ENCODE peak calls at places on chromosome 9, in six cellular contexts. One of them, this sample, is unnamed.

GRCh38 chr9:129549684-129550083 is 71.2 kb downstream of the C9orf50 start:
- DNase-seq in heart right ventricle: peak
- DNase-seq in brain microvascular endothelial cell: peak
- DNase-seq in PC-3: no peak
- DNase-seq in OCI-LY7: no peak
- DNase-seq in A549: peak
- DNase-seq in this sample: peak

GRCh38 chr9:109319631-109320233 is 1.1 kb downstream of the EPB41L4B start:
- DNase-seq in brain microvascular endothelial cell: no peak
- DNase-seq in heart right ventricle: peak
- DNase-seq in A549: no peak
- DNase-seq in PC-3: no peak
- DNase-seq in OCI-LY7: no peak
- DNase-seq in this sample: no peak

GRCh38 chr9:76615149-76615548 is 149.1 kb upstream of the PCA3 start:
- DNase-seq in A549: no peak
- DNase-seq in brain microvascular endothelial cell: no peak
- DNase-seq in OCI-LY7: no peak
- DNase-seq in PC-3: no peak
- DNase-seq in heart right ventricle: no peak
- DNase-seq in this sample: no peak

GRCh38 chr9:130718576-130718975 is 25.0 kb downstream of the EXOSC2 start:
- DNase-seq in OCI-LY7: no peak
- DNase-seq in PC-3: no peak
- DNase-seq in heart right ventricle: no peak
- DNase-seq in brain microvascular endothelial cell: no peak
- DNase-seq in A549: no peak
- DNase-seq in this sample: no peak

GRCh38 chr9:8895498-8896224 is 1096.1 kb upstream of the DMAC1 start:
- DNase-seq in heart right ventricle: no peak
- DNase-seq in brain microvascular endothelial cell: peak
- DNase-seq in PC-3: no peak
- DNase-seq in OCI-LY7: peak
- DNase-seq in A549: peak
- DNase-seq in this sample: no peak

GRCh38 chr9:16434522-16434921 is 435.9 kb downstream of the BNC2 start:
- DNase-seq in brain microvascular endothelial cell: peak
- DNase-seq in PC-3: no peak
- DNase-seq in OCI-LY7: no peak
- DNase-seq in A549: no peak
- DNase-seq in heart right ventricle: no peak
- DNase-seq in this sample: no peak

GRCh38 chr9:126222835-126223431 is 103.7 kb upstream of the MVB12B start:
- DNase-seq in OCI-LY7: no peak
- DNase-seq in brain microvascular endothelial cell: no peak
- DNase-seq in A549: no peak
- DNase-seq in heart right ventricle: no peak
- DNase-seq in PC-3: no peak
- DNase-seq in this sample: peak

GRCh38 chr9:69412741-69413150 is 87.7 kb downstream of the ENTREP1 start:
- DNase-seq in brain microvascular endothelial cell: peak
- DNase-seq in PC-3: peak
- DNase-seq in A549: peak
- DNase-seq in heart right ventricle: peak
- DNase-seq in OCI-LY7: no peak
- DNase-seq in this sample: no peak

GRCh38 chr9:100379862-100380261 is 27.1 kb upstream of the TEX10 start:
- DNase-seq in brain microvascular endothelial cell: peak
- DNase-seq in heart right ventricle: no peak
- DNase-seq in A549: peak
- DNase-seq in OCI-LY7: no peak
- DNase-seq in PC-3: peak
- DNase-seq in this sample: no peak

GRCh38 chr9:12785251-12785880 is 10.5 kb downstream of the LURAP1L start:
- DNase-seq in PC-3: peak
- DNase-seq in OCI-LY7: no peak
- DNase-seq in heart right ventricle: no peak
- DNase-seq in brain microvascular endothelial cell: peak
- DNase-seq in A549: no peak
- DNase-seq in this sample: peak

GRCh38 chr9:75146229-75146628 is 57.9 kb downstream of the OSTF1 start:
- DNase-seq in A549: no peak
- DNase-seq in OCI-LY7: no peak
- DNase-seq in heart right ventricle: no peak
- DNase-seq in brain microvascular endothelial cell: peak
- DNase-seq in PC-3: no peak
- DNase-seq in this sample: no peak

GRCh38 chr9:123928471-123929176 is 1.3 kb downstream of the DENND1A start:
- DNase-seq in A549: no peak
- DNase-seq in OCI-LY7: peak
- DNase-seq in brain microvascular endothelial cell: no peak
- DNase-seq in heart right ventricle: no peak
- DNase-seq in PC-3: peak
- DNase-seq in this sample: no peak

GRCh38 chr9:89635007-89635742 is 30.4 kb downstream of the GADD45G start:
- DNase-seq in A549: no peak
- DNase-seq in brain microvascular endothelial cell: peak
- DNase-seq in heart right ventricle: no peak
- DNase-seq in PC-3: peak
- DNase-seq in OCI-LY7: no peak
- DNase-seq in this sample: no peak

GRCh38 chr9:89837152-89837551 is 232.3 kb downstream of the GADD45G start:
- DNase-seq in heart right ventricle: no peak
- DNase-seq in PC-3: no peak
- DNase-seq in A549: no peak
- DNase-seq in brain microvascular endothelial cell: no peak
- DNase-seq in OCI-LY7: no peak
- DNase-seq in this sample: peak

GRCh38 chr9:89464991-89465390 is 32.9 kb downstream of the SEMA4D start:
- DNase-seq in A549: no peak
- DNase-seq in heart right ventricle: no peak
- DNase-seq in brain microvascular endothelial cell: no peak
- DNase-seq in PC-3: no peak
- DNase-seq in OCI-LY7: no peak
- DNase-seq in this sample: no peak

GRCh38 chr9:132474253-132474652 is 64.2 kb downstream of the CFAP77 start:
- DNase-seq in brain microvascular endothelial cell: peak
- DNase-seq in OCI-LY7: no peak
- DNase-seq in PC-3: no peak
- DNase-seq in heart right ventricle: no peak
- DNase-seq in A549: no peak
- DNase-seq in this sample: no peak

GRCh38 chr9:83299556-83299955 is 236.6 kb upstream of the RASEF start:
- DNase-seq in OCI-LY7: no peak
- DNase-seq in heart right ventricle: no peak
- DNase-seq in PC-3: peak
- DNase-seq in brain microvascular endothelial cell: peak
- DNase-seq in A549: peak
- DNase-seq in this sample: no peak

GRCh38 chr9:8890695-8891094 is 1091.1 kb upstream of the DMAC1 start:
- DNase-seq in A549: no peak
- DNase-seq in OCI-LY7: no peak
- DNase-seq in PC-3: no peak
- DNase-seq in brain microvascular endothelial cell: no peak
- DNase-seq in heart right ventricle: no peak
- DNase-seq in this sample: no peak

GRCh38 chr9:123191260-123191659 is 77.1 kb downstream of the STRBP start:
- DNase-seq in PC-3: no peak
- DNase-seq in brain microvascular endothelial cell: no peak
- DNase-seq in OCI-LY7: no peak
- DNase-seq in heart right ventricle: no peak
- DNase-seq in A549: no peak
- DNase-seq in this sample: no peak

DNA sequence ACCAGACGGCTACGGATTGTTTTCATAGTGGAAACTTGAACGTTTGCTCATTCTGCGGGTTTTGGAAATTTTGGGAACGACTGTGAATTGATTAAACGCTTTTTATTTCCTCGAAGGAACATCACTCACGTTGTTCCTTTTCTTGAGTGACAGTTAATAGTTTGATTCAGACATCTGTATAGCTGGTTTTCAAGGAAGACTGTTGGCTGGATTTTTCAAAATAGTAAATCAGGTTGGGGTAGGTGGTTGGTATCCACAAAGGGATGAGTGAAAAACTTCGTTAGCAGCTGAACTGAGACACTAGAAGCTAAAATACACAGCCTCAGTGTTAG is 1.1 kb downstream of the TGFBR1 start:
- DNase-seq in A549: no peak
- DNase-seq in heart right ventricle: no peak
- DNase-seq in PC-3: peak
- DNase-seq in brain microvascular endothelial cell: no peak
- DNase-seq in OCI-LY7: no peak
- DNase-seq in this sample: no peak
- H3K27ac ChIP-seq in A549: peak
- H3K27ac ChIP-seq in heart right ventricle: peak
- H3K27ac ChIP-seq in PC-3: no peak
- H3K27ac ChIP-seq in brain microvascular endothelial cell: peak
- H3K27ac ChIP-seq in OCI-LY7: no peak
- H3K27ac ChIP-seq in this sample: peak

DNA sequence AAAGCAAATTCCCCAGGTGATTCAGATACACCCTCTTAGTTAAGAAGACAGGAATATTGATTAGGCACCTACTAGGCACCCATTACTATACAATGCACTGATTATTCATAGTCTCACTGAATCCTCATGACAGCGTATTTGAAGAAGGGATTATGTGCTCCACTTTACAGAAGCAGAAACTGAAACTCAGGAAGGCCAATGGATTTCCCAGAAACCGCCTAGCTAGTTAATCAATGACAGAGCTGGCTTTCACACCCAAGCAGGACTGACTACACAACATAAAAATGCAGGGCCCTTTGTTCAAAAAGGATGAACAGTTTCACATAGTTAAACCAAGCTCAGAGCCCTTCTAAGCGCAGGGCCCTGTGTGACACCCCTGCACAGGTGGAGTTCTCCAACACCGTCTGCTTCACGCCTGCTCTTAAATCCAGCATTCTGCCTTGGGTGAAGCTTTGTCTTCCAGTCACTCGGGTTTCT is 117.3 kb downstream of the TTLL11 start:
- DNase-seq in PC-3: peak
- DNase-seq in heart right ventricle: no peak
- DNase-seq in brain microvascular endothelial cell: no peak
- DNase-seq in OCI-LY7: no peak
- DNase-seq in A549: no peak
- DNase-seq in this sample: no peak
- H3K4me3 ChIP-seq in PC-3: no peak
- H3K4me3 ChIP-seq in heart right ventricle: no peak
- H3K4me3 ChIP-seq in brain microvascular endothelial cell: no peak
- H3K4me3 ChIP-seq in OCI-LY7: no peak
- H3K4me3 ChIP-seq in A549: no peak
- H3K4me3 ChIP-seq in this sample: no peak

DNA sequence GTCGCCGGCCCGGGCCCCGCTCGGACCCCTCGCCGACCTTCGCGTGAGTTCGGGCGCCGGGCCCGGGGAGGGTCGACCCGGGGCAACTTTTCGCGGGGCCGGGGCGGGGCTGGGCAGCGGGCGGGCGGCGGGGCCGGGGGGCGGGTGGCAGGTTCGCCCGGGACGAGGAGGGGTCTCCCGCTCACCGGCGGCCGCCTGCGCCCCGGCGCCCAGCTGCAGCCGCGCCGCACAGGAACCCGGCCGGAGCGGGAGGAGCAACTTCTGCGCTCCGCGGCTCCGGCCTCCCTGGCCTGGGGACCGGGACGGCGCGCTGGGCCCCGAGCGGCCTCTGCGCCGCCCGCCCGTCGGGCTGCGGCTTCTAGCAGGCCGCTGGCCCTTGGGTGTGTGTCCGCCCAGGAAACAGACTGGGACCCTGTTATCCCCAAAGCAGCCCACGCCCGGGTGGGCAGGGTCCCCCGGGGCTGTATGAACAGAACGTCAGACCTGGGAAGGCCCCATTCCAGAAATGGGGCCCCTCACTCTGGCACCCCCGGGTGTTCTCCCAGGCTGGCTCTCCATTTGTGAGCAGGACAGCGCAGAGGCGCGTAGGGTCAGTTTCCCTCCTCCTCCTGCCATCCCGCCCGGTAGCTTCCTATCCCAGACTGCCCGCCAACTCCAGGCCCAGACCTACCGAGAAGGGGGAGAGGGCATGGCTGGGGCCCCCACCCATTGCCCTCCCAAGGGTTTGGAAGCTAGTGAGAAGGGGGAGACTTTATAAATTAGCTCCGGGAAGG is 685 bp downstream of the RXRA start:
- DNase-seq in brain microvascular endothelial cell: no peak
- DNase-seq in OCI-LY7: no peak
- DNase-seq in PC-3: peak
- DNase-seq in heart right ventricle: peak
- DNase-seq in A549: peak
- DNase-seq in this sample: no peak
- H3K27ac ChIP-seq in brain microvascular endothelial cell: no peak
- H3K27ac ChIP-seq in OCI-LY7: no peak
- H3K27ac ChIP-seq in PC-3: no peak
- H3K27ac ChIP-seq in heart right ventricle: peak
- H3K27ac ChIP-seq in A549: peak
- H3K27ac ChIP-seq in this sample: peak

DNA sequence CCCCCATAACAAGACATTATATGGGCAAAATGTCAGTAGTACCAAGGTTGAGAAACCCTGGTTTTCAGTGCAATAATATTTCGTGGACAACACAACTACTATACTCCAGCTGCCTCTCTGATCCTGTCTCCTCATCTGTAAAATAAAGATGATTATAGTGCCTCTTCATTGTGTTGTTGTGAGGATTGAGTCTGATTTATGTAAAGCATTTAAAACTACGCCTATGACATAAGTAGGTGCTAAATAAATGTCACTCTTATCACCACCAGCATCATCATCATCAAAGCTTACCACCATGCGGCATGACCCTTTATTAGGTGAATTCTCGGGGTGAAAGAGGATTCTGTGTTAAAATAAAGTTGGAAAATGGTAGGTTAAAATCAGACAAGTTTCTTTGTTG is 67.8 kb upstream of the IFNE start:
- DNase-seq in PC-3: no peak
- DNase-seq in OCI-LY7: no peak
- DNase-seq in A549: no peak
- DNase-seq in heart right ventricle: no peak
- DNase-seq in brain microvascular endothelial cell: no peak
- DNase-seq in this sample: no peak
- H3K4me3 ChIP-seq in PC-3: peak
- H3K4me3 ChIP-seq in OCI-LY7: no peak
- H3K4me3 ChIP-seq in A549: peak
- H3K4me3 ChIP-seq in heart right ventricle: no peak
- H3K4me3 ChIP-seq in brain microvascular endothelial cell: no peak
- H3K4me3 ChIP-seq in this sample: no peak

GRCh38 chr9:34046784-34047379 is 1.8 kb downstream of the UBAP2 start:
- DNase-seq in OCI-LY7: peak
- DNase-seq in A549: no peak
- DNase-seq in heart right ventricle: no peak
- DNase-seq in PC-3: peak
- DNase-seq in brain microvascular endothelial cell: no peak
- DNase-seq in this sample: no peak
- H3K27ac ChIP-seq in OCI-LY7: no peak
- H3K27ac ChIP-seq in A549: no peak
- H3K27ac ChIP-seq in heart right ventricle: peak
- H3K27ac ChIP-seq in PC-3: no peak
- H3K27ac ChIP-seq in brain microvascular endothelial cell: no peak
- H3K27ac ChIP-seq in this sample: no peak

GRCh38 chr9:128124873-128125574 is 2.5 kb downstream of the PTGES2 start:
- DNase-seq in A549: peak
- DNase-seq in OCI-LY7: peak
- DNase-seq in PC-3: peak
- DNase-seq in heart right ventricle: peak
- DNase-seq in brain microvascular endothelial cell: peak
- DNase-seq in this sample: no peak
- H3K4me3 ChIP-seq in A549: no peak
- H3K4me3 ChIP-seq in OCI-LY7: peak
- H3K4me3 ChIP-seq in PC-3: no peak
- H3K4me3 ChIP-seq in heart right ventricle: no peak
- H3K4me3 ChIP-seq in brain microvascular endothelial cell: no peak
- H3K4me3 ChIP-seq in this sample: no peak